ENCODE peak calls at places on chromosome 21, in four cellular contexts. One of them, this sample, is unnamed.
A peak's percentile ranks its signal among the peaks of the same experiment; 100 is the strongest.

GRCh38 chr21:42330380-42331336 is 15.4 kb upstream of the TFF3 start:
- DNase-seq in AG04450: no peak
- DNase-seq in stomach: no peak
- DNase-seq in HAP-1: no peak
- DNase-seq in this sample: peak; percentile 22

GRCh38 chr21:39114871-39115658 is 68.2 kb downstream of the PSMG1 start:
- DNase-seq in HAP-1: no peak
- DNase-seq in AG04450: no peak
- DNase-seq in stomach: no peak
- DNase-seq in this sample: peak; percentile 89

GRCh38 chr21:14080040-14080763 is 130.6 kb downstream of the LIPI start:
- DNase-seq in HAP-1: no peak
- DNase-seq in stomach: no peak
- DNase-seq in AG04450: no peak
- DNase-seq in this sample: no peak

GRCh38 chr21:41643246-41643966 is 123.4 kb downstream of the RIPK4 start:
- DNase-seq in HAP-1: no peak
- DNase-seq in AG04450: no peak
- DNase-seq in stomach: no peak
- DNase-seq in this sample: no peak

GRCh38 chr21:29406385-29406784 is 107.7 kb downstream of the BACH1 start:
- DNase-seq in HAP-1: no peak
- DNase-seq in AG04450: no peak
- DNase-seq in stomach: no peak
- DNase-seq in this sample: no peak

GRCh38 chr21:17578162-17578561 is 34.5 kb downstream of the BTG3 start:
- DNase-seq in HAP-1: no peak
- DNase-seq in AG04450: no peak
- DNase-seq in stomach: no peak
- DNase-seq in this sample: no peak

GRCh38 chr21:42496839-42497202 is 797 bp upstream of the RSPH1 start:
- DNase-seq in AG04450: no peak
- DNase-seq in stomach: no peak
- DNase-seq in HAP-1: no peak
- DNase-seq in this sample: no peak

GRCh38 chr21:41052820-41053555 is 115.0 kb upstream of the BACE2 start:
- DNase-seq in AG04450: no peak
- DNase-seq in HAP-1: no peak
- DNase-seq in stomach: no peak
- DNase-seq in this sample: no peak

GRCh38 chr21:33543505-33544129 is 779 bp downstream of the SON start:
- DNase-seq in stomach: peak; percentile 72
- DNase-seq in HAP-1: peak; percentile 86
- DNase-seq in AG04450: no peak
- DNase-seq in this sample: no peak

GRCh38 chr21:17466166-17466565 is 46.7 kb upstream of the CXADR start:
- DNase-seq in AG04450: no peak
- DNase-seq in HAP-1: no peak
- DNase-seq in stomach: peak; percentile 41
- DNase-seq in this sample: no peak

GRCh38 chr21:18914570-18914969 is 511.0 kb upstream of the TMPRSS15 start:
- DNase-seq in HAP-1: no peak
- DNase-seq in AG04450: no peak
- DNase-seq in stomach: no peak
- DNase-seq in this sample: no peak

GRCh38 chr21:42636535-42636914 is 16.9 kb upstream of the PDE9A start:
- DNase-seq in HAP-1: no peak
- DNase-seq in AG04450: no peak
- DNase-seq in stomach: no peak
- DNase-seq in this sample: no peak

GRCh38 chr21:25970254-25970930 is 200.2 kb downstream of the APP start:
- DNase-seq in AG04450: no peak
- DNase-seq in HAP-1: no peak
- DNase-seq in stomach: no peak
- DNase-seq in this sample: no peak

GRCh38 chr21:17513214-17514123 is 626 bp downstream of the CXADR start:
- DNase-seq in stomach: peak; percentile 52
- DNase-seq in HAP-1: peak; percentile 56
- DNase-seq in AG04450: no peak
- DNase-seq in this sample: peak; percentile 40

GRCh38 chr21:42507418-42507817 is 6.2 kb upstream of the SLC37A1 start:
- DNase-seq in HAP-1: no peak
- DNase-seq in AG04450: no peak
- DNase-seq in stomach: no peak
- DNase-seq in this sample: no peak

GRCh38 chr21:29753216-29753615 is 186.6 kb downstream of the GRIK1 start:
- DNase-seq in stomach: no peak
- DNase-seq in HAP-1: no peak
- DNase-seq in AG04450: no peak
- DNase-seq in this sample: no peak

GRCh38 chr21:41451753-41452676 is 26.0 kb downstream of the MX1 start:
- DNase-seq in AG04450: no peak
- DNase-seq in stomach: peak; percentile 67
- DNase-seq in HAP-1: no peak
- DNase-seq in this sample: no peak

GRCh38 chr21:38831526-38832467 is 26.1 kb downstream of the ETS2 start:
- DNase-seq in HAP-1: no peak
- DNase-seq in stomach: peak; percentile 68
- DNase-seq in AG04450: peak; percentile 95
- DNase-seq in this sample: peak; percentile 80

GRCh38 chr21:42227909-42228708 is 9.2 kb downstream of the ABCG1 start:
- DNase-seq in HAP-1: no peak
- DNase-seq in AG04450: peak; percentile 32
- DNase-seq in stomach: peak; percentile 86
- DNase-seq in this sample: peak; percentile 89

GRCh38 chr21:38434913-38435533 is 63.3 kb downstream of the ERG start:
- DNase-seq in stomach: no peak
- DNase-seq in HAP-1: no peak
- DNase-seq in AG04450: peak; percentile 10
- DNase-seq in this sample: peak; percentile 56

GRCh38 chr21:43190544-43191340 is 21.9 kb downstream of the CRYAA start:
- DNase-seq in HAP-1: no peak
- DNase-seq in stomach: no peak
- DNase-seq in AG04450: no peak
- DNase-seq in this sample: peak; percentile 41

GRCh38 chr21:25501996-25502665 is 105.2 kb downstream of the MRPL39 start:
- DNase-seq in AG04450: no peak
- DNase-seq in HAP-1: no peak
- DNase-seq in stomach: no peak
- DNase-seq in this sample: no peak

GRCh38 chr21:42530167-42530518 is 16.5 kb downstream of the SLC37A1 start:
- DNase-seq in HAP-1: no peak
- DNase-seq in AG04450: no peak
- DNase-seq in stomach: no peak
- DNase-seq in this sample: no peak

GRCh38 chr21:16102113-16102512 is 372.3 kb downstream of the USP25 start:
- DNase-seq in HAP-1: no peak
- DNase-seq in AG04450: no peak
- DNase-seq in stomach: no peak
- DNase-seq in this sample: no peak

GRCh38 chr21:38956791-38957571 is 151.3 kb downstream of the ETS2 start:
- DNase-seq in AG04450: no peak
- DNase-seq in stomach: peak; percentile 61
- DNase-seq in HAP-1: no peak
- DNase-seq in this sample: peak; percentile 14

GRCh38 chr21:26448751-26449150 is 124.3 kb downstream of the CYYR1 start:
- DNase-seq in stomach: no peak
- DNase-seq in AG04450: no peak
- DNase-seq in HAP-1: no peak
- DNase-seq in this sample: no peak

GRCh38 chr21:23478381-23478780 is 2128.9 kb downstream of the MRPL39 start:
- DNase-seq in stomach: no peak
- DNase-seq in HAP-1: no peak
- DNase-seq in AG04450: no peak
- DNase-seq in this sample: no peak

GRCh38 chr21:27132270-27132669 is 165.4 kb upstream of the ADAMTS5 start:
- DNase-seq in HAP-1: no peak
- DNase-seq in stomach: no peak
- DNase-seq in AG04450: peak; percentile 51
- DNase-seq in this sample: no peak

GRCh38 chr21:25952306-25952705 is 217.5 kb downstream of the GABPA start:
- DNase-seq in HAP-1: no peak
- DNase-seq in AG04450: no peak
- DNase-seq in stomach: no peak
- DNase-seq in this sample: no peak

GRCh38 chr21:44709426-44710293 is 1.7 kb downstream of the TSPEAR start:
- DNase-seq in AG04450: no peak
- DNase-seq in stomach: no peak
- DNase-seq in HAP-1: peak; percentile 18
- DNase-seq in this sample: no peak

GRCh38 chr21:44708866-44709425 is 2.4 kb downstream of the TSPEAR start:
- DNase-seq in AG04450: no peak
- DNase-seq in HAP-1: no peak
- DNase-seq in stomach: peak; percentile 23
- DNase-seq in this sample: peak; percentile 40

GRCh38 chr21:44711327-44712202 is at the start of gene TSPEAR:
- DNase-seq in HAP-1: peak; percentile 4
- DNase-seq in stomach: no peak
- DNase-seq in AG04450: no peak
- DNase-seq in this sample: no peak

GRCh38 chr21:44710756-44711326 is 531 bp downstream of the TSPEAR start:
- DNase-seq in AG04450: no peak
- DNase-seq in stomach: no peak
- DNase-seq in HAP-1: peak; percentile 5
- DNase-seq in this sample: no peak

GRCh38 chr21:44710294-44710665 is 1.1 kb downstream of the TSPEAR start:
- DNase-seq in AG04450: no peak
- DNase-seq in HAP-1: peak; percentile 4
- DNase-seq in stomach: no peak
- DNase-seq in this sample: peak; percentile 26
- H3K27me3 ChIP-seq in AG04450: peaks cover 84% of the 10 kb centered on the region
- H3K27me3 ChIP-seq in HAP-1: peaks cover 75% of the 10 kb centered on the region
- H3K27me3 ChIP-seq in stomach: peaks cover 29% of the 10 kb centered on the region
- H3K27me3 ChIP-seq in this sample: peaks cover 54% of the 10 kb centered on the region

DNA sequence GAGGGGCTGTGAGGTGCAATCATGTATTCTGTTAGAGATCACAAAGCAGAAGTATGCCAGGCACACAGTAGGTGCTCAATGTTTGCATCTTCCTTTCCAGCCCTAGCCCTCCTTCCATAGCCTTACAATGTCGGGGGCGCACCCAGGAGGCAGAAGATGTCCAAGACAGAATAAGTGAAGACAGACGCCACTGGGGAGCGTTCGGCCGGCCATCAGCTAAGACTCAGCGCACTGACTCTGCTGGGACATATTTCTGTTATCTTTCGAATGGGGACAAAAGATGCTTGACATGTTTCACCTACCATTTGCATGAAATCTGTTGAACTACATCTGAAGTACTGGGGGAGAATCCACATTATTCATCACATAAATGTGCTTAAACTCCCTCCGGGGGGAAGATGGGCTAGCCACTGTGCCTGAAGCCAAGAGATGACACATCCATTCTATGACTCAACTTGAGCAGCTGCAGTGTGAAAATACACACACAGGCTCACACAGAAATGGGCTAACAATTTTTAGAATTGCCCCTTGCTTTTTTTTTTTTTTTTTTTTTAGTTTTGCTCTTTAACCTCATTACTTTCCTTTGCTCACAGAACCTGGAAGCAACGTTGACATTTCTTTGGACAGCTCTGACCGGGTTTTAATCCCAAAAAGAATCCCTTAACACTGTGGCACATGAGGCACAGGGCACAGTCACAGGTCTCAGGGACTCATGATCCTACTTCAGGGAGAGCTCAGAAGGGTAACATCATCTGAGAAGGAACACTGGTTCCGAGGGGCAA is 7.9 kb downstream of the TIAM1 start:
- DNase-seq in AG04450: peak; percentile 68
- DNase-seq in stomach: no peak
- DNase-seq in HAP-1: no peak
- DNase-seq in this sample: peak; percentile 78
- H3K4me3 ChIP-seq in AG04450: no peak overlapping the region
- H3K4me3 ChIP-seq in stomach: no peak overlapping the region
- H3K4me3 ChIP-seq in HAP-1: no peak overlapping the region
- H3K4me3 ChIP-seq in this sample: no peak overlapping the region

GRCh38 chr21:34647552-34647951 is 21.2 kb upstream of the CLIC6 start:
- DNase-seq in AG04450: no peak
- DNase-seq in stomach: peak; percentile 45
- DNase-seq in HAP-1: no peak
- DNase-seq in this sample: peak; percentile 22

GRCh38 chr21:34651642-34652041 is 17.2 kb upstream of the CLIC6 start:
- DNase-seq in stomach: no peak
- DNase-seq in HAP-1: no peak
- DNase-seq in AG04450: no peak
- DNase-seq in this sample: no peak

GRCh38 chr21:34651032-34651431 is 17.8 kb upstream of the CLIC6 start:
- DNase-seq in HAP-1: no peak
- DNase-seq in stomach: no peak
- DNase-seq in AG04450: no peak
- DNase-seq in this sample: no peak

GRCh38 chr21:34649400-34649799 is 19.4 kb upstream of the CLIC6 start:
- DNase-seq in HAP-1: no peak
- DNase-seq in AG04450: no peak
- DNase-seq in stomach: no peak
- DNase-seq in this sample: peak; percentile 16

DNA sequence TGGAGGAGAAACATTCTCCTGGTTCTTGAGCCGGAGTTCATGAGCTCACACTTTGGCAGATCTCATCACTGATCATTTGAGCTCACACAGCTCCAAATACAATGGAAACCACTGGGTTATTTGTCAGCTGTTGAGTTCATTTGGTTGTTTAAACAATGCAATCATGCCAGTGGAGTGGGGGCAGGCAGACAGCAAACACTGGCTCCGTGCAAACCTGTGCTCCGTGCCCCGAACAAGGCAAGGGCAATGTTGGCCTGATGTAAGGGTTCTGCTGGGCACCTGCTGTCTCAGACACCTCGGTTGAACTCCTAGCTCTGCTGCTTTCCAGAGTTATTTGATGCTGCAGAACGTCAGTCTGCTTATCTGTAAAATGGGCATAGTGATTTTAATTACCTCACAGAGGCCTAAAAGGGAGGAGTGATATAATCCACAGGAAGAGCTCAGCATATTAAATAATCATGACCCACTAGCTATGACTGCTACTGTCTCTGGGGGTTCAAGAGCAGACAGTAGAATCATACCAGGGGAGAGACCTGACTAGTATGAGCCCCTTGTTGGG is 20.0 kb upstream of the CLIC6 start:
- DNase-seq in HAP-1: no peak
- DNase-seq in AG04450: no peak
- DNase-seq in stomach: peak; percentile 48
- DNase-seq in this sample: no peak
- H3K27me3 ChIP-seq in HAP-1: no peaks in the 10 kb centered on the region
- H3K27me3 ChIP-seq in AG04450: no peaks in the 10 kb centered on the region
- H3K27me3 ChIP-seq in stomach: no peaks in the 10 kb centered on the region
- H3K27me3 ChIP-seq in this sample: no peaks in the 10 kb centered on the region

DNA sequence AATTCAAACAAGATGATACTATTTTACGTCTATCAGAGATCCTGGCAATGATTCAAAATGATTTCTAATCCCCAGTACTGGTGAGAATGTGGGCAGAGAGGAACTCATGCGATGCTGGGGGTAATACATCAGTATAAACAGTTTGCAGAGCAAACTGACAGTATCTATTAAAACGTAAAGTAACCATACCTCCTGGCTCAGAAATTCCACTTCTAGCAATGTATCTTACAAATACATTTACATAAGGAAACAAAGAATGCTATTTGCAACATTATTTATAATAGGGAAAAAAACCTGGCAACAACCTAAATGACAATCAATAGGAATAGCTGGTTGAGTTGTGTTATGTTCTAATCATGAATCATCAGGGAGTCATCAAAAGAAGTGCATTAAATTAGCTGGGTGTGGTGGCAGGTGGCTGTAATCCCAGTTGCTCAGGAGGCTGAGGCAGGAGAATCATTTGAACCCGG is 15.9 kb downstream of the RCAN1 start:
- DNase-seq in stomach: no peak
- DNase-seq in AG04450: no peak
- DNase-seq in HAP-1: no peak
- DNase-seq in this sample: peak; percentile 8
- H3K4me3 ChIP-seq in stomach: no peak overlapping the region
- H3K4me3 ChIP-seq in AG04450: no peak overlapping the region
- H3K4me3 ChIP-seq in HAP-1: no peak overlapping the region
- H3K4me3 ChIP-seq in this sample: no peak overlapping the region

This sample was measured in SJSA1.